ENCODE peak calls at places on chromosomes 4 and X, in five cellular contexts. One of them, this sample, is unnamed. For H3K4me1, the result is how much of the 10 kb centered on the place peaks cover.

GRCh38 chrX:151814767-151815166 is 80.2 kb downstream of the CNGA2 start:
- DNase-seq in gastrocnemius medialis: no peak
- DNase-seq in stomach: no peak
- DNase-seq in ascending aorta: no peak
- DNase-seq in NT2/D1: no peak
- DNase-seq in this sample: no peak

GRCh38 chrX:46686003-46686645 is 72.8 kb downstream of the SLC9A7 start:
- DNase-seq in gastrocnemius medialis: no peak
- DNase-seq in ascending aorta: no peak
- DNase-seq in stomach: no peak
- DNase-seq in NT2/D1: peak
- DNase-seq in this sample: peak

GRCh38 chr4:159269143-159269542 is 166.3 kb downstream of the RAPGEF2 start:
- DNase-seq in stomach: no peak
- DNase-seq in gastrocnemius medialis: no peak
- DNase-seq in ascending aorta: no peak
- DNase-seq in NT2/D1: no peak
- DNase-seq in this sample: no peak

GRCh38 chr4:89727236-89727635 is 109.7 kb downstream of the SNCA start:
- DNase-seq in stomach: no peak
- DNase-seq in NT2/D1: no peak
- DNase-seq in gastrocnemius medialis: no peak
- DNase-seq in ascending aorta: no peak
- DNase-seq in this sample: no peak

GRCh38 chr4:106039796-106040195 is 144.5 kb downstream of the NPNT start:
- DNase-seq in gastrocnemius medialis: no peak
- DNase-seq in stomach: no peak
- DNase-seq in ascending aorta: no peak
- DNase-seq in NT2/D1: no peak
- DNase-seq in this sample: no peak

GRCh38 chrX:102659790-102660757 is 8.8 kb downstream of the GPRASP1 start:
- DNase-seq in ascending aorta: peak
- DNase-seq in gastrocnemius medialis: peak
- DNase-seq in NT2/D1: peak
- DNase-seq in stomach: peak
- DNase-seq in this sample: peak

GRCh38 chr4:147340111-147340510 is 140.8 kb upstream of the EDNRA start:
- DNase-seq in gastrocnemius medialis: no peak
- DNase-seq in NT2/D1: no peak
- DNase-seq in ascending aorta: no peak
- DNase-seq in stomach: no peak
- DNase-seq in this sample: no peak

GRCh38 chrX:122626871-122627270 is 557.2 kb upstream of the GRIA3 start:
- DNase-seq in ascending aorta: no peak
- DNase-seq in stomach: no peak
- DNase-seq in gastrocnemius medialis: no peak
- DNase-seq in NT2/D1: no peak
- DNase-seq in this sample: no peak

GRCh38 chr4:158333820-158334219 is 123.5 kb downstream of the TMEM144 start:
- DNase-seq in stomach: no peak
- DNase-seq in NT2/D1: no peak
- DNase-seq in gastrocnemius medialis: no peak
- DNase-seq in ascending aorta: no peak
- DNase-seq in this sample: peak

GRCh38 chr4:156946508-156947197 is 24.9 kb downstream of the PDGFC start:
- DNase-seq in gastrocnemius medialis: peak
- DNase-seq in NT2/D1: no peak
- DNase-seq in ascending aorta: no peak
- DNase-seq in stomach: no peak
- DNase-seq in this sample: no peak

GRCh38 chr4:113982181-113982580 is 2.7 kb upstream of the ARSJ start:
- DNase-seq in ascending aorta: no peak
- DNase-seq in gastrocnemius medialis: no peak
- DNase-seq in stomach: no peak
- DNase-seq in NT2/D1: no peak
- DNase-seq in this sample: no peak

GRCh38 chr4:11698846-11699590 is 270.3 kb upstream of the HS3ST1 start:
- DNase-seq in ascending aorta: no peak
- DNase-seq in gastrocnemius medialis: no peak
- DNase-seq in NT2/D1: no peak
- DNase-seq in stomach: no peak
- DNase-seq in this sample: no peak

GRCh38 chrX:53930513-53931380 is 113.5 kb downstream of the PHF8 start:
- DNase-seq in stomach: no peak
- DNase-seq in NT2/D1: no peak
- DNase-seq in ascending aorta: no peak
- DNase-seq in gastrocnemius medialis: no peak
- DNase-seq in this sample: no peak

GRCh38 chr4:5651089-5651488 is 57.3 kb downstream of the EVC2 start:
- DNase-seq in gastrocnemius medialis: no peak
- DNase-seq in stomach: no peak
- DNase-seq in NT2/D1: no peak
- DNase-seq in ascending aorta: no peak
- DNase-seq in this sample: no peak

GRCh38 chr4:8732092-8732491 is 139.5 kb downstream of the CPZ start:
- DNase-seq in gastrocnemius medialis: no peak
- DNase-seq in ascending aorta: no peak
- DNase-seq in NT2/D1: no peak
- DNase-seq in stomach: peak
- DNase-seq in this sample: no peak

GRCh38 chrX:46903458-46904242 is 8.6 kb upstream of the JADE3 start:
- DNase-seq in NT2/D1: peak
- DNase-seq in stomach: peak
- DNase-seq in ascending aorta: peak
- DNase-seq in gastrocnemius medialis: peak
- DNase-seq in this sample: peak

GRCh38 chr4:21507439-21507838 is 441.1 kb downstream of the KCNIP4 start:
- DNase-seq in NT2/D1: peak
- DNase-seq in stomach: no peak
- DNase-seq in gastrocnemius medialis: no peak
- DNase-seq in ascending aorta: no peak
- DNase-seq in this sample: peak

GRCh38 chr4:174521800-174522182 is 497 bp downstream of the HPGD start:
- DNase-seq in stomach: peak
- DNase-seq in NT2/D1: no peak
- DNase-seq in gastrocnemius medialis: no peak
- DNase-seq in ascending aorta: no peak
- DNase-seq in this sample: peak

GRCh38 chr4:139902328-139903217 is 237.0 kb downstream of the MGST2 start:
- DNase-seq in stomach: no peak
- DNase-seq in gastrocnemius medialis: no peak
- DNase-seq in NT2/D1: no peak
- DNase-seq in ascending aorta: no peak
- DNase-seq in this sample: no peak

GRCh38 chr4:167290684-167291083 is 56.4 kb upstream of the SPOCK3 start:
- DNase-seq in ascending aorta: no peak
- DNase-seq in stomach: no peak
- DNase-seq in gastrocnemius medialis: no peak
- DNase-seq in NT2/D1: no peak
- DNase-seq in this sample: peak

GRCh38 chr4:106569151-106570029 is 200.8 kb upstream of the GIMD1 start:
- DNase-seq in NT2/D1: no peak
- DNase-seq in ascending aorta: no peak
- DNase-seq in stomach: no peak
- DNase-seq in gastrocnemius medialis: no peak
- DNase-seq in this sample: no peak

GRCh38 chrX:103404225-103405008 is 28.1 kb downstream of the BEX3 start:
- DNase-seq in NT2/D1: peak
- DNase-seq in ascending aorta: peak
- DNase-seq in stomach: peak
- DNase-seq in gastrocnemius medialis: peak
- DNase-seq in this sample: peak

GRCh38 chr4:142191901-142192300 is 555.5 kb downstream of the IL15 start:
- DNase-seq in NT2/D1: no peak
- DNase-seq in ascending aorta: no peak
- DNase-seq in gastrocnemius medialis: no peak
- DNase-seq in stomach: no peak
- DNase-seq in this sample: no peak

GRCh38 chrX:146831994-146832393 is 17.4 kb upstream of the CXorf51A start:
- DNase-seq in ascending aorta: no peak
- DNase-seq in gastrocnemius medialis: no peak
- DNase-seq in stomach: no peak
- DNase-seq in NT2/D1: no peak
- DNase-seq in this sample: no peak

GRCh38 chr4:113502476-113502875 is 259.1 kb downstream of the CAMK2D start:
- DNase-seq in gastrocnemius medialis: no peak
- DNase-seq in ascending aorta: no peak
- DNase-seq in NT2/D1: no peak
- DNase-seq in stomach: no peak
- DNase-seq in this sample: no peak

GRCh38 chr4:94240384-94240783 is 32.7 kb downstream of the SMARCAD1 start:
- DNase-seq in ascending aorta: no peak
- DNase-seq in stomach: no peak
- DNase-seq in NT2/D1: no peak
- DNase-seq in gastrocnemius medialis: no peak
- DNase-seq in this sample: no peak

GRCh38 chr4:176309046-176309445 is 10.7 kb upstream of the SPCS3 start:
- DNase-seq in stomach: no peak
- DNase-seq in ascending aorta: no peak
- DNase-seq in gastrocnemius medialis: no peak
- DNase-seq in NT2/D1: no peak
- DNase-seq in this sample: no peak

GRCh38 chr4:123554819-123555499 is 158.4 kb downstream of the SPRY1 start:
- DNase-seq in gastrocnemius medialis: no peak
- DNase-seq in stomach: no peak
- DNase-seq in ascending aorta: no peak
- DNase-seq in NT2/D1: no peak
- DNase-seq in this sample: no peak

GRCh38 chr4:143384381-143384994 is 47.8 kb downstream of the GAB1 start:
- DNase-seq in gastrocnemius medialis: peak
- DNase-seq in stomach: no peak
- DNase-seq in NT2/D1: no peak
- DNase-seq in ascending aorta: no peak
- DNase-seq in this sample: no peak

GRCh38 chrX:26778320-26778888 is 562.4 kb downstream of the MAGEB5 start:
- DNase-seq in gastrocnemius medialis: no peak
- DNase-seq in ascending aorta: no peak
- DNase-seq in NT2/D1: peak
- DNase-seq in stomach: no peak
- DNase-seq in this sample: peak

GRCh38 chr4:158809611-158810486 is 41.0 kb downstream of the FNIP2 start:
- DNase-seq in stomach: no peak
- DNase-seq in ascending aorta: no peak
- DNase-seq in NT2/D1: no peak
- DNase-seq in gastrocnemius medialis: peak
- DNase-seq in this sample: no peak

GRCh38 chr4:6728320-6729029 is 12.5 kb downstream of the BLOC1S4 start:
- DNase-seq in NT2/D1: no peak
- DNase-seq in ascending aorta: no peak
- DNase-seq in gastrocnemius medialis: no peak
- DNase-seq in stomach: no peak
- DNase-seq in this sample: no peak

GRCh38 chr4:152805818-152806217 is 26.1 kb downstream of the ARFIP1 start:
- DNase-seq in stomach: no peak
- DNase-seq in gastrocnemius medialis: no peak
- DNase-seq in NT2/D1: no peak
- DNase-seq in ascending aorta: no peak
- DNase-seq in this sample: no peak

GRCh38 chrX:139058831-139059495 is 347.4 kb upstream of the FGF13 start:
- DNase-seq in stomach: no peak
- DNase-seq in ascending aorta: no peak
- DNase-seq in gastrocnemius medialis: no peak
- DNase-seq in NT2/D1: no peak
- DNase-seq in this sample: no peak

GRCh38 chrX:148271263-148271662 is 229.2 kb upstream of the AFF2 start:
- DNase-seq in stomach: no peak
- DNase-seq in NT2/D1: no peak
- DNase-seq in gastrocnemius medialis: no peak
- DNase-seq in ascending aorta: no peak
- DNase-seq in this sample: no peak
- H3K4me1 ChIP-seq in stomach: under half
- H3K4me1 ChIP-seq in NT2/D1: under half
- H3K4me1 ChIP-seq in gastrocnemius medialis: under half
- H3K4me1 ChIP-seq in ascending aorta: under half
- H3K4me1 ChIP-seq in this sample: under half

DNA sequence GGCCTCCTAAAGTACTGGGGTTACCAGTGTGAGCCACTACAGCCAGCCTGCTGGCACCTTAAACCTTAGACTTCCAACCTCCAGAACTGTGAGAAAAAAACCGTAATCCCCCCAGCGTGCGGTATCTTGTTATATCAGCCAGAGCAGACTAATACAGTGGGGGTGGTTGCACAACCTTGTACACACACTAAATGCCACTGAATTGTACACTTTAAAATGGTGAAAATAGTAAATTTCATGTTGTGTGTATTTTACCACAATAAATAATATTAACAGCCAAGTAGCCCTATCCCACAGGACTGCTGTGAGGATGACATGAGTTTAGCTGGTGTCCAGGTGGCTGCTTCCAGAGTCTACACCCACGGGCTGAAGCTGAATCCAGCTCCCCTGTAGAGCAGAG is 38.8 kb downstream of the ZBTB49 start:
- DNase-seq in gastrocnemius medialis: no peak
- DNase-seq in NT2/D1: no peak
- DNase-seq in ascending aorta: no peak
- DNase-seq in stomach: no peak
- DNase-seq in this sample: no peak
- H3K4me1 ChIP-seq in gastrocnemius medialis: under half
- H3K4me1 ChIP-seq in NT2/D1: under half
- H3K4me1 ChIP-seq in ascending aorta: under half
- H3K4me1 ChIP-seq in stomach: under half
- H3K4me1 ChIP-seq in this sample: under half

GRCh38 chrX:133981908-133982307 is 3.5 kb downstream of the GPC3 start:
- DNase-seq in NT2/D1: no peak
- DNase-seq in gastrocnemius medialis: no peak
- DNase-seq in ascending aorta: no peak
- DNase-seq in stomach: no peak
- DNase-seq in this sample: no peak
- H3K4me1 ChIP-seq in NT2/D1: under half
- H3K4me1 ChIP-seq in gastrocnemius medialis: under half
- H3K4me1 ChIP-seq in ascending aorta: under half
- H3K4me1 ChIP-seq in stomach: under half
- H3K4me1 ChIP-seq in this sample: under half

GRCh38 chrX:81337805-81338204 is 135.9 kb downstream of the SH3BGRL start:
- DNase-seq in NT2/D1: no peak
- DNase-seq in stomach: no peak
- DNase-seq in gastrocnemius medialis: no peak
- DNase-seq in ascending aorta: no peak
- DNase-seq in this sample: no peak
- H3K4me1 ChIP-seq in NT2/D1: under half
- H3K4me1 ChIP-seq in stomach: under half
- H3K4me1 ChIP-seq in gastrocnemius medialis: under half
- H3K4me1 ChIP-seq in ascending aorta: under half
- H3K4me1 ChIP-seq in this sample: under half

DNA sequence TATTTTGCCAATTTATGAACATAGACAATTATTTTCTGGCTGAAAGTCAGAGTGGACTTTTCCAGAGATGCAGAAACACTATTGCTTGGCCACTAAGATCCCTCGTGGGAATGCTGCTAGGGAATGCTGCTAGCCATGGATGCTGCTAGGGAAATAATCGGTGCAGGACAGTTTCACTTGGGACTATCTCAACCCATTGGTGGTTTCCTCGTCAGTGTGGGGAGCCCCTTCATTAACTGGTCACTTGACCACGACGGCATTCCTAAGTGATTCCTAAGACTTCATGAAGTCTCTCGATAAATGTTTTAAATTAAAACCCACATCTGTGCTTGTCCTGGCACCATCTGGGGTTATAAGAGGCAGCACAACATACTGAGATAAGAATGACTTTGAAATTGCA is 173.1 kb downstream of the SMIM20 start:
- DNase-seq in stomach: no peak
- DNase-seq in NT2/D1: no peak
- DNase-seq in ascending aorta: no peak
- DNase-seq in gastrocnemius medialis: no peak
- DNase-seq in this sample: no peak
- H3K4me1 ChIP-seq in stomach: under half
- H3K4me1 ChIP-seq in NT2/D1: under half
- H3K4me1 ChIP-seq in ascending aorta: under half
- H3K4me1 ChIP-seq in gastrocnemius medialis: under half
- H3K4me1 ChIP-seq in this sample: under half